ENCODE peak calls at places on chromosomes 2 and 18, in six cellular contexts. P is ovary; S is tibial artery; L is activated CD8-positive, alpha-beta T cell treated with anti-CD3 and anti-CD28 coated beads, Interleukin-2, amount 10 ng/mL, durations not matched to agents 7 days and 5 days; Y is non-pigmented ciliary epithelial cell; W is frontal cortex. T is an unnamed sample.

GRCh38 chr2:173943139-173943538 is 22.0 kb downstream of the SP3 start:
- DNase-seq in S (no peak), P (no peak), Y (no peak), L (no peak), W (no peak), T (no peak)

GRCh38 chr2:64202206-64202864 is 58.1 kb upstream of the PELI1 start:
- DNase-seq in S (no peak), P (no peak), Y (no peak), L (no peak), W (no peak), T (peak; percentile 86)

GRCh38 chr2:217996345-217996744 is 6.5 kb downstream of the TNS1 start:
- DNase-seq in S (peak; percentile 87), L (no peak), P (peak; percentile 76), Y (no peak), W (no peak), T (no peak)

GRCh38 chr2:138059967-138060635 is 95.8 kb downstream of the HNMT start:
- DNase-seq in P (peak; percentile 27), Y (peak; percentile 60), S (peak; percentile 74), L (no peak), W (no peak), T (peak; percentile 38)

GRCh38 chr2:205930209-205930608 is 155.8 kb downstream of the INO80D start:
- DNase-seq in L (no peak), Y (peak; percentile 31), W (no peak), S (no peak), P (no peak), T (no peak)

GRCh38 chr2:75199428-75200011 is at the start of gene TACR1:
- DNase-seq in P (peak; percentile 72), Y (peak; percentile 15), W (peak; percentile 53), L (peak; percentile 60), S (peak; percentile 83), T (peak; percentile 13)

GRCh38 chr2:32647180-32647651 is 19.4 kb downstream of the TTC27 start:
- DNase-seq in S (no peak), L (no peak), W (no peak), Y (peak; percentile 78), P (no peak), T (peak; percentile 44)

GRCh38 chr2:240812721-240813120 is 7.3 kb downstream of the KIF1A start:
- DNase-seq in P (peak; percentile 6), Y (no peak), S (peak; percentile 50), W (no peak), L (no peak), T (no peak)

GRCh38 chr2:146978891-146979555 is 865.8 kb upstream of the ACVR2A start:
- DNase-seq in P (no peak), L (no peak), W (no peak), Y (no peak), S (no peak), T (no peak)

GRCh38 chr18:23880931-23881330 is 133.6 kb upstream of the TTC39C start:
- DNase-seq in S (no peak), W (no peak), Y (no peak), L (no peak), P (no peak), T (no peak)

GRCh38 chr2:122570641-122571040 is 815.2 kb downstream of the TSN start:
- DNase-seq in P (no peak), W (no peak), L (no peak), Y (no peak), S (no peak), T (no peak)

GRCh38 chr18:9684901-9685738 is 23.0 kb upstream of the RAB31 start:
- DNase-seq in L (no peak), P (peak; percentile 68), Y (no peak), S (peak; percentile 79), W (no peak), T (peak; percentile 31)

GRCh38 chr18:72672364-72673151 is 128.4 kb upstream of the CBLN2 start:
- DNase-seq in W (peak; percentile 32), S (no peak), L (no peak), P (no peak), Y (peak; percentile 9), T (no peak)

GRCh38 chr2:227939271-227940027 is 68.0 kb downstream of the DAW1 start:
- DNase-seq in P (peak; percentile 15), W (peak; percentile 12), L (no peak), Y (no peak), S (no peak), T (no peak)

GRCh38 chr2:46239175-46239846 is 57.9 kb upstream of the EPAS1 start:
- DNase-seq in P (no peak), S (no peak), W (no peak), L (peak; percentile 32), Y (no peak), T (no peak)

GRCh38 chr2:217942731-217943335 is 60.0 kb downstream of the TNS1 start:
- DNase-seq in Y (no peak), L (no peak), P (peak; percentile 38), W (no peak), S (no peak), T (no peak)

GRCh38 chr2:193506035-193506434 is 1311.3 kb upstream of the TMEFF2 start:
- DNase-seq in L (no peak), P (no peak), W (no peak), Y (no peak), S (no peak), T (no peak)

GRCh38 chr2:240638517-240639160 is 13.4 kb downstream of the GPR35 start:
- DNase-seq in S (peak; percentile 49), P (peak; percentile 37), L (no peak), Y (no peak), W (no peak), T (no peak)

T was measured in BJ.